ENCODE peak calls at places on chromosomes 4 and X, in seven cellular contexts. J is A549, D is IMR-90, S is GM12878, K is HepG2, W is H1, C is SK-N-SH. F is an unnamed sample.
A peak's percentile ranks its signal among the peaks of the same experiment; 100 is the strongest.

GRCh38 chr4:100933628-100934027 is 413.7 kb downstream of the PPP3CA start:
- DNase-seq in J (peak; percentile 1), D (peak; percentile 11), S (no peak), K (no peak), W (no peak), C (no peak), F (no peak)

GRCh38 chr4:28250646-28251045 is 1390.0 kb downstream of the STIM2 start:
- DNase-seq in J (no peak), D (no peak), S (no peak), K (no peak), W (no peak), C (no peak), F (no peak)

GRCh38 chr4:134001057-134001456 is 200.5 kb downstream of the PABPC4L start:
- DNase-seq in J (no peak), D (no peak), S (no peak), K (no peak), W (no peak), C (no peak), F (no peak)

GRCh38 chr4:181661090-181661489 is 582.1 kb upstream of the TENM3 start:
- DNase-seq in J (no peak), D (peak; percentile 85), S (no peak), K (no peak), W (no peak), C (no peak), F (no peak)

GRCh38 chr4:142660728-142661127 is 185.4 kb downstream of the INPP4B start:
- DNase-seq in J (no peak), D (no peak), S (no peak), K (no peak), W (no peak), C (no peak), F (no peak)

GRCh38 chr4:96913437-96914075 is 1073.7 kb downstream of the PDHA2 start:
- DNase-seq in J (no peak), D (no peak), S (no peak), K (no peak), W (no peak), C (peak; percentile 45), F (no peak)

GRCh38 chr4:115154826-115155225 is 41.4 kb upstream of the NDST4 start:
- DNase-seq in J (no peak), D (no peak), S (no peak), K (no peak), W (no peak), C (no peak), F (no peak)

GRCh38 chr4:78777556-78777900 is 1.4 kb downstream of the BMP2K start:
- DNase-seq in J (no peak), D (no peak), S (no peak), K (no peak), W (no peak), C (no peak), F (no peak)

GRCh38 chr4:53866055-53866454 is 198.3 kb downstream of the CHIC2 start:
- DNase-seq in J (no peak), D (no peak), S (no peak), K (no peak), W (no peak), C (no peak), F (no peak)

GRCh38 chr4:53785996-53786395 is 194.7 kb upstream of the LNX1 start:
- DNase-seq in J (no peak), D (peak; percentile 29), S (no peak), K (no peak), W (no peak), C (no peak), F (no peak)

GRCh38 chr4:125705681-125706080 is 390.9 kb downstream of the FAT4 start:
- DNase-seq in J (no peak), D (no peak), S (no peak), K (no peak), W (no peak), C (no peak), F (no peak)

GRCh38 chrX:34578237-34578636 is 78.8 kb downstream of the TMEM47 start:
- DNase-seq in J (peak; percentile 13), D (peak; percentile 56), S (no peak), K (no peak), W (no peak), C (peak; percentile 0), F (no peak)

GRCh38 chr4:55612341-55612740 is 20.3 kb upstream of the PDCL2 start:
- DNase-seq in J (no peak), D (no peak), S (no peak), K (no peak), W (no peak), C (no peak), F (no peak)

GRCh38 chrX:30493348-30493747 is 84.2 kb downstream of the TASL start:
- DNase-seq in J (no peak), D (no peak), S (no peak), K (no peak), W (no peak), C (no peak), F (no peak)

GRCh38 chr4:174218127-174218790 is 65.2 kb downstream of the FBXO8 start:
- DNase-seq in J (no peak), D (no peak), S (no peak), K (no peak), W (no peak), C (peak; percentile 50), F (no peak)

GRCh38 chr4:174224550-174224949 is 58.9 kb downstream of the FBXO8 start:
- DNase-seq in J (no peak), D (no peak), S (no peak), K (no peak), W (no peak), C (no peak), F (no peak)

GRCh38 chr4:174217273-174218126 is 66.0 kb downstream of the FBXO8 start:
- DNase-seq in J (no peak), D (peak; percentile 37), S (no peak), K (no peak), W (no peak), C (peak; percentile 85), F (no peak)

GRCh38 chr4:174225247-174226054 is 58.0 kb downstream of the FBXO8 start:
- DNase-seq in J (no peak), D (no peak), S (no peak), K (no peak), W (no peak), C (peak; percentile 56), F (no peak)

GRCh38 chr4:174222266-174222872 is 61.1 kb downstream of the FBXO8 start:
- DNase-seq in J (peak; percentile 28), D (peak; percentile 29), S (no peak), K (peak; percentile 16), W (no peak), C (no peak), F (peak; percentile 37)
- TF ChIP-seq RFX5 in J (no peak), D (no peak), S (no peak), K (no peak), W (no peak), C (no peak), F (no peak)

GRCh38 chrX:153379508-153379907 is 21.6 kb downstream of the PNMA6E start:
- DNase-seq in J (no peak), D (no peak), S (no peak), K (no peak), W (no peak), C (no peak), F (no peak)

GRCh38 chrX:153382563-153383482 is 18.3 kb downstream of the PNMA6E start:
- DNase-seq in J (no peak), D (no peak), S (no peak), K (no peak), W (no peak), C (no peak), F (no peak)

GRCh38 chrX:153379971-153380581 is 21.1 kb downstream of the PNMA6E start:
- DNase-seq in J (no peak), D (no peak), S (no peak), K (no peak), W (no peak), C (peak; percentile 47), F (no peak)

GRCh38 chrX:153380691-153381090 is 20.5 kb downstream of the PNMA6E start:
- DNase-seq in J (no peak), D (no peak), S (no peak), K (no peak), W (no peak), C (no peak), F (peak; percentile 15)

GRCh38 chrX:153381684-153382532 is 19.2 kb downstream of the PNMA6E start:
- DNase-seq in J (peak; percentile 50), D (peak; percentile 81), S (no peak), K (peak; percentile 59), W (no peak), C (peak; percentile 84), F (peak; percentile 72)
- TF ChIP-seq RFX5 in J (no peak), D (no peak), S (no peak), K (no peak), W (no peak), C (no peak), F (no peak)

GRCh38 chr4:3465698-3466671 is 2.9 kb downstream of the DOK7 start:
- DNase-seq in J (no peak), D (no peak), S (no peak), K (peak; percentile 31), W (no peak), C (no peak), F (no peak)

GRCh38 chr4:3468154-3468553 is 5.0 kb downstream of the DOK7 start:
- DNase-seq in J (no peak), D (no peak), S (no peak), K (no peak), W (no peak), C (no peak), F (no peak)

GRCh38 chr4:3467601-3468031 is 4.5 kb downstream of the DOK7 start:
- DNase-seq in J (no peak), D (no peak), S (no peak), K (no peak), W (no peak), C (no peak), F (no peak)

GRCh38 chr4:3464911-3465697 is 2.0 kb downstream of the DOK7 start:
- DNase-seq in J (no peak), D (no peak), S (no peak), K (no peak), W (no peak), C (no peak), F (no peak)

DNA sequence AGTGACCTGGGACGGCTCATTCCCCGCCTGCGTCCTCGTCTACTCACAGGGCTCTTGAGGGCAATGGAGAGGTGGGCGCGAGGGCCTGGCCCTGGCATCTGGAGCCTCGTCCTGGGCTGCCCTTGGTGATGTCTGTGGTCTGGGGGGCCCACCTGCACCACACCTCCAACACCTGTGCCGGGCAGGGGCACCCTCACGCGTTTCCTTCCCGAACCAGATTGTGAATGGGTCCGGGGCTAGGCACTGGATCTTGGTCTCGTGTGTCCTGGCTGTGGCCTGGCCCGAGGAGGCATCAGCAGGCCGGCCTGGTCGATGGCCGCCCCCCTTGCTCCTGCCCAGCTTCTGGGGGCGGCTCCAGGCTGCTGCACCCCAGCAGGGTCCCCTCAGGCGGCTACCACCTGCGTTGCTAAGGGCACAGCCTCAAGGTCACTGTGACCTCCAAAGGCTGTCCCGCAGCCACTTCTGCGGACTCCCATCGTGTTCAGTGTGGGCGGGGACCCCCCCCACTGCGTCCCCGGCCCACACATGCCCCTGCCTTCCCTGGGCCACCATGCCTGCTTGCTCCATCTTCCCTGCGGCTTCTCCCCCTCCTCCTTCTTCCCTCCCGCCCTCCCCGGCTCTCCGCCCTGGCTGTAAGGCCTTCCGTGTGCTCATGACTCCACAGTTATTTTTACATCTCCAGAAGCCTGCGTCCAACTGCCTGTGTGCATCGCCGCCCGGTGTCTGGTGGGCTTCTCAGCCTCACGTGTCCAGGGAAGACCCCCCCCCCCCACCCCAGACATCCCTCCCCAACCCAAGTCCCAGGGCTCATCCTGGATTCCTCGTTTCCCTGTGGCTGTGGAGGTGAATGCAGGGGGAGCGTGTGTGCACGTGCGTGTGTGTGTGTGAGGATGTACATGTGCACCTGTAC is 3.8 kb downstream of the DOK7 start:
- DNase-seq in J (no peak), D (no peak), S (no peak), K (no peak), W (no peak), C (no peak), F (no peak)
- TF ChIP-seq RFX5 in J (no peak), D (no peak), S (no peak), K (no peak), W (no peak), C (no peak), F (no peak)

GRCh38 chr4:182862921-182863320 is 54.3 kb downstream of the DCTD start:
- DNase-seq in J (no peak), D (no peak), S (no peak), K (no peak), W (no peak), C (no peak), F (no peak)
- TF ChIP-seq RFX5 in J (no peak), D (no peak), S (no peak), K (no peak), W (no peak), C (no peak), F (no peak)

F was measured in K562.